ENCODE peak calls at places on chromosomes 3 and 15, in nine cellular contexts. O is lower leg skin, P is ovary, W is A549, Q is heart left ventricle, N is HCT116, V is prostate gland, L is IMR-90, R is suprapubic skin. A is an unnamed sample.

GRCh38 chr3:71723452-71724170 is 1.6 kb downstream of the EIF4E3 start:
- DNase-seq in L (no peak), Q (no peak), P (no peak), W (no peak), N (no peak), V (no peak), R (no peak), O (no peak), A (peak; percentile 27)

GRCh38 chr3:101574388-101575156 is 592 bp downstream of the PCNP start:
- DNase-seq in P (peak; percentile 61), N (no peak), Q (peak; percentile 61), W (peak; percentile 68), O (peak; percentile 89), L (peak; percentile 62), R (peak; percentile 73), V (peak; percentile 46), A (no peak)

GRCh38 chr15:22866066-22866465 is 27.6 kb downstream of the NIPA2 start:
- DNase-seq in P (no peak), O (peak; percentile 60), R (no peak), N (no peak), V (no peak), Q (no peak), L (peak; percentile 19), W (no peak), A (no peak)

GRCh38 chr15:36005542-36005941 is 459.6 kb upstream of the DPH6 start:
- DNase-seq in O (no peak), P (no peak), L (no peak), Q (no peak), V (no peak), R (no peak), W (no peak), N (no peak), A (no peak)

GRCh38 chr15:70272565-70273355 is 175.0 kb upstream of the TLE3 start:
- DNase-seq in V (no peak), Q (no peak), P (no peak), W (no peak), L (no peak), R (no peak), O (no peak), N (no peak), A (no peak)

GRCh38 chr3:49722896-49723295 is 855 bp downstream of the GMPPB start:
- DNase-seq in Q (no peak), R (peak; percentile 70), V (no peak), P (peak; percentile 47), L (no peak), W (no peak), O (no peak), N (no peak), A (no peak)

GRCh38 chr3:140384028-140384771 is 293.7 kb upstream of the TRIM42 start:
- DNase-seq in V (no peak), O (no peak), Q (no peak), P (peak; percentile 45), L (no peak), N (no peak), R (no peak), W (no peak), A (no peak)

GRCh38 chr3:182947892-182948291 is 32.4 kb downstream of the DCUN1D1 start:
- DNase-seq in V (no peak), W (peak; percentile 41), R (no peak), P (no peak), N (peak; percentile 13), L (no peak), Q (no peak), O (no peak), A (no peak)

GRCh38 chr3:33428812-33429211 is 11.4 kb downstream of the UBP1 start:
- DNase-seq in N (no peak), P (no peak), V (no peak), Q (no peak), W (no peak), R (no peak), O (no peak), L (no peak), A (no peak)

GRCh38 chr3:37967252-37967881 is 23.2 kb upstream of the VILL start:
- DNase-seq in V (peak; percentile 50), Q (peak; percentile 62), P (peak; percentile 69), W (peak; percentile 74), R (no peak), L (peak; percentile 65), O (peak; percentile 90), N (peak; percentile 28), A (peak; percentile 42)

GRCh38 chr15:65909831-65910230 is 40.5 kb downstream of the RAB11A start:
- DNase-seq in W (no peak), O (no peak), R (no peak), L (no peak), Q (no peak), N (no peak), P (no peak), V (no peak), A (no peak)

GRCh38 chr3:160886421-160886820 is 130.4 kb downstream of the PPM1L start:
- DNase-seq in N (no peak), V (no peak), R (no peak), O (no peak), Q (no peak), L (no peak), W (no peak), P (no peak), A (no peak)

GRCh38 chr3:188528390-188528789 is 374.4 kb downstream of the LPP start:
- DNase-seq in O (no peak), P (no peak), N (no peak), R (no peak), Q (no peak), L (no peak), V (no peak), W (peak; percentile 25), A (no peak)

GRCh38 chr15:41285285-41285684 is 47.1 kb downstream of the OIP5 start:
- DNase-seq in L (no peak), Q (no peak), P (no peak), N (no peak), V (no peak), O (no peak), R (no peak), W (no peak), A (no peak)

GRCh38 chr3:127753338-127753737 is 69.0 kb downstream of the MGLL start:
- DNase-seq in N (no peak), L (no peak), W (no peak), O (no peak), V (no peak), P (no peak), Q (no peak), R (no peak), A (no peak)

GRCh38 chr15:55564347-55565145 is 23.6 kb downstream of the PYGO1 start:
- DNase-seq in O (no peak), N (no peak), R (no peak), W (no peak), V (no peak), P (no peak), Q (no peak), L (no peak), A (no peak)

GRCh38 chr3:19396726-19397125 is 248.4 kb downstream of the KCNH8 start:
- DNase-seq in L (no peak), V (no peak), N (no peak), O (no peak), R (no peak), P (no peak), Q (no peak), W (no peak), A (no peak)

GRCh38 chr3:58238830-58239229 is 1.2 kb downstream of the ABHD6 start:
- DNase-seq in V (no peak), O (no peak), P (no peak), N (no peak), L (no peak), R (no peak), W (no peak), Q (no peak), A (no peak)

GRCh38 chr3:58236527-58237237 is 910 bp upstream of the ABHD6 start:
- DNase-seq in N (no peak), O (peak; percentile 87), V (no peak), Q (no peak), L (no peak), W (no peak), P (no peak), R (peak; percentile 70), A (no peak)

GRCh38 chr3:58235970-58236369 is 1.6 kb upstream of the ABHD6 start:
- DNase-seq in N (no peak), W (no peak), O (no peak), R (no peak), Q (no peak), L (no peak), V (no peak), P (no peak), A (no peak)

GRCh38 chr3:58237940-58238681 is 519 bp downstream of the ABHD6 start:
- DNase-seq in Q (peak; percentile 75), V (no peak), W (no peak), L (peak; percentile 21), O (peak; percentile 93), R (peak; percentile 85), P (peak; percentile 46), N (no peak), A (no peak)

GRCh38 chr3:58237238-58237939 is at the start of gene ABHD6:
- DNase-seq in L (peak; percentile 58), V (peak; percentile 58), W (peak; percentile 61), P (peak; percentile 89), N (peak; percentile 33), O (peak; percentile 93), Q (peak; percentile 77), R (peak; percentile 81), A (peak; percentile 87)
- TF ChIP-seq POLR2A in L (no peak), V (no peak), W (peak; percentile 24), P (peak; percentile 21), N (no peak), O (no peak), Q (no peak), R (no peak), A (no peak)

GRCh38 chr15:52558196-52558595 is 10.6 kb downstream of the ARPP19 start:
- DNase-seq in R (no peak), L (peak; percentile 78), V (no peak), N (no peak), O (no peak), P (no peak), W (peak; percentile 46), Q (no peak), A (no peak)
- TF ChIP-seq POLR2A in R (no peak), L (no peak), V (no peak), N (no peak), O (no peak), P (no peak), W (no peak), Q (no peak), A (no peak)

GRCh38 chr3:119716998-119717397 is 14.2 kb downstream of the CFAP91 start:
- DNase-seq in O (no peak), N (no peak), V (no peak), L (no peak), W (no peak), P (peak; percentile 19), R (no peak), Q (no peak), A (no peak)

GRCh38 chr3:119717520-119717919 is 14.7 kb downstream of the CFAP91 start:
- DNase-seq in P (no peak), V (no peak), L (no peak), R (no peak), W (no peak), N (no peak), Q (no peak), O (no peak), A (no peak)

GRCh38 chr3:119715105-119715504 is 12.3 kb downstream of the CFAP91 start:
- DNase-seq in Q (no peak), W (no peak), O (no peak), N (no peak), V (no peak), L (no peak), P (no peak), R (no peak), A (no peak)
- TF ChIP-seq POLR2A in Q (no peak), W (no peak), O (no peak), N (no peak), V (no peak), L (no peak), P (no peak), R (no peak), A (no peak)

GRCh38 chr15:87703238-87704111 is 553.1 kb downstream of the NTRK3 start:
- DNase-seq in V (no peak), L (no peak), W (no peak), O (no peak), N (no peak), P (no peak), R (no peak), Q (no peak), A (no peak)
- TF ChIP-seq POLR2A in V (no peak), L (no peak), W (no peak), O (no peak), N (no peak), P (no peak), R (no peak), Q (no peak), A (no peak)

A was measured in GM12891.